ENCODE peak calls at places on chromosomes 6 and 20, in five cellular contexts. F is astrocyte, S is endothelial cell of umbilical vein, Q is DND-41, P is HCT116. B is an unnamed sample.

GRCh38 chr6:10951675-10952282 is 64.9 kb downstream of the SYCP2L start:
- DNase-seq in F (peak; percentile 68), S (peak; percentile 36), Q (no peak), P (no peak), B (peak; percentile 23)

GRCh38 chr6:169803291-169803811 is 51.9 kb downstream of the ERMARD start:
- DNase-seq in F (no peak), Q (peak; percentile 55), P (no peak), S (no peak), B (no peak)

GRCh38 chr6:54856137-54856536 is 9.6 kb downstream of the FAM83B start:
- DNase-seq in Q (no peak), S (no peak), P (no peak), F (no peak), B (peak; percentile 28)

GRCh38 chr6:52416629-52417151 is 3.5 kb upstream of the EFHC1 start:
- DNase-seq in Q (peak; percentile 54), S (peak; percentile 79), F (peak; percentile 61), P (peak; percentile 77), B (peak; percentile 63)

GRCh38 chr6:158057213-158057987 is 75.7 kb downstream of the SYNJ2 start:
- DNase-seq in F (peak; percentile 97), Q (no peak), P (peak; percentile 90), S (peak; percentile 92), B (peak; percentile 96)

GRCh38 chr6:38153946-38154345 is 334.4 kb downstream of the ZFAND3 start:
- DNase-seq in P (no peak), F (no peak), Q (no peak), S (no peak), B (no peak)

GRCh38 chr20:43936805-43937204 is 22.2 kb downstream of the TOX2 start:
- DNase-seq in F (no peak), S (no peak), P (no peak), Q (no peak), B (peak; percentile 52)

GRCh38 chr20:32316667-32317066 is 39.2 kb downstream of the KIF3B start:
- DNase-seq in P (no peak), F (no peak), Q (no peak), S (no peak), B (peak; percentile 22)

GRCh38 chr6:118504611-118505010 is 43.5 kb upstream of the PLN start:
- DNase-seq in S (no peak), Q (no peak), F (no peak), P (no peak), B (no peak)

GRCh38 chr6:126672654-126673053 is 332.7 kb downstream of the CENPW start:
- DNase-seq in Q (no peak), F (peak; percentile 32), S (no peak), P (no peak), B (no peak)

GRCh38 chr6:113464536-113464935 is 392.6 kb upstream of the MARCKS start:
- DNase-seq in P (no peak), F (no peak), S (no peak), Q (no peak), B (no peak)

GRCh38 chr6:134345780-134346179 is 27.9 kb upstream of the SGK1 start:
- DNase-seq in F (no peak), Q (no peak), P (no peak), S (no peak), B (no peak)

GRCh38 chr20:45104786-45105185 is 3.9 kb upstream of the KCNS1 start:
- DNase-seq in P (no peak), Q (no peak), F (peak; percentile 87), S (peak; percentile 41), B (peak; percentile 95)

GRCh38 chr20:58852559-58853271 is at the start of gene GNAS:
- DNase-seq in S (peak; percentile 47), Q (no peak), F (peak; percentile 27), P (no peak), B (peak; percentile 24)

GRCh38 chr20:7415427-7415826 is 524.8 kb downstream of the HAO1 start:
- DNase-seq in P (no peak), Q (no peak), F (no peak), S (no peak), B (no peak)

GRCh38 chr20:63115651-63116411 is 100.1 kb downstream of the YTHDF1 start:
- DNase-seq in P (no peak), F (no peak), S (no peak), Q (no peak), B (no peak)

GRCh38 chr6:42818878-42819277 is 37.0 kb downstream of the BICRAL start:
- DNase-seq in Q (no peak), P (no peak), F (no peak), S (no peak), B (no peak)

GRCh38 chr6:13044390-13044789 is 283.9 kb downstream of the TBC1D7 start:
- DNase-seq in S (peak; percentile 8), Q (no peak), P (peak; percentile 38), F (peak; percentile 44), B (peak; percentile 1)

GRCh38 chr20:62366370-62367135 is 559 bp downstream of the LAMA5 start:
- DNase-seq in P (no peak), Q (no peak), S (no peak), F (no peak), B (no peak)

GRCh38 chr6:156774872-156775405 is 2.2 kb upstream of the ARID1B start:
- DNase-seq in Q (no peak), P (no peak), F (no peak), S (peak; percentile 22), B (no peak)

GRCh38 chr20:58054744-58055373 is 173.6 kb downstream of the ANKRD60 start:
- DNase-seq in P (no peak), F (no peak), Q (no peak), S (peak; percentile 9), B (no peak)

DNA sequence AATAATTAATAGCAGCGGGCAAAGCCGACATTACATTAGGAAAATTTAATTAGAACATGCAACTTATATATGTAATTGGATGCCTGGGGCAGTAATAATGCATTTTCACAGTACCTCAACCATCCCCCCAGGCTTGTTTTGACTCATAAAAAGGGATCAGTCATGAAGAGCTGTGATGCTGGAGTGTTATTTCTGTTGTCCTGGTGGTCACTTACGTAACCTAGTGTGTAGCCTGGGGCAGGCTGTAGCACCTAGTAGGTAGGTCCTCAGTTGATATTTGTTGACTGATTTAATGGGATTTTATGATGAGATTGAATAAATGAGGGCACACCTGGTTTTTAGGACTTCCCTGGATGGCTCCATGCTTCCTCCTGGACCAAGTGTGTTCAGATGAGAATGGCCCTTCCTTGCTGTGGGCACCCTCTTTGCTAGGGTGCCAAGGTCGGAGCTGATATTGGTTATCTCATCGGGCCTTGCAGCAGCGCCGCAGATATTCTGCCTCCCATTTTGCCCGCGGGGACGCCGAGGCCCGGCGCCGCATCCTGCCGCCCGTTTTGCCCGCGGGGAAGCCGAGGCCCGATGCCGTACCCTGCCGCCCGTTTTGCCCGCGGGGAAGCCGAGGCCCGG is 128.8 kb downstream of the CDH26 start:
- DNase-seq in F (no peak), S (no peak), P (no peak), Q (no peak), B (peak; percentile 35)
- TF ChIP-seq EZH2 in F (peak; percentile 40), S (no peak), P (no peak), Q (no peak), B (no peak)

DNA sequence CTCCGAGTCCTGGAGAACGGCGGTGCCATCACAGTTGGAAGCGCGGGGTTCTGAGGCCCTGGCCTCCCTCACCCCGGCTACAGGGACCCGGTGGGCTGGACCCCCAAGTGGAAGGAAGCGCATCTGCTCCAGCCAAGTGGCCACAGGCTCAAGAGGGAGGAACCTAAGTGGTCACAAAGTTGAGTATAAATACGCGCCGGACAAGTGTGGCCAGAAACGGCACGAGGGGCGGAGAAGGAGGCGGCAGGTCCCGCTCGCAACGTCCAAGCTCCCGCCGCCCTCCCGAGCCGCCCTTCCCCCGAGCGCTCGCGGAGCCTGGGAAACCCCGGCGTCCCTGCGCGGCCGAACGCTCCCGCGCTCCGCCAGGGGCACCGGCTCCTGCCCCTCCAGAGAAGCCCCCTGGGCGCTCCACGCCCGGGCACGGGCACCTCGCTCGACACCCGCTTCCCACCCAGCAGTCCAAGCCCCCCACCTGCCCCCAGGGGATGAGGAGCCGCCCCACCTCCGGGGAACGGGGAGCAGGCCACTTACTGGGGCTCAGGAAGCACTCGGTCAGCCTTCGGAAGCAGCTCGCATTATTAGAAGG is 1.5 kb downstream of the PDE10A start:
- DNase-seq in S (no peak), P (no peak), F (no peak), Q (no peak), B (no peak)
- TF ChIP-seq EZH2 in S (peak; percentile 37), P (no peak), F (peak; percentile 40), Q (no peak), B (no peak)

GRCh38 chr6:108550256-108550655 is 10.5 kb upstream of the FOXO3 start:
- DNase-seq in F (no peak), Q (no peak), S (no peak), P (no peak), B (no peak)
- TF ChIP-seq EZH2 in F (no peak), Q (no peak), S (no peak), P (no peak), B (no peak)

GRCh38 chr20:38260378-38261053 is at the start of gene KIAA1755:
- DNase-seq in S (no peak), F (no peak), Q (no peak), P (no peak), B (no peak)
- TF ChIP-seq EZH2 in S (no peak), F (no peak), Q (no peak), P (no peak), B (no peak)

GRCh38 chr6:150004783-150005717 is 20.3 kb downstream of the RAET1L start:
- DNase-seq in F (peak; percentile 71), Q (peak; percentile 96), S (peak; percentile 89), P (peak; percentile 81), B (peak; percentile 88)
- TF ChIP-seq EZH2 in F (no peak), Q (no peak), S (peak; percentile 13), P (no peak), B (no peak)

GRCh38 chr6:154187714-154188113 is 148.7 kb downstream of the OPRM1 start:
- DNase-seq in P (no peak), Q (no peak), F (no peak), S (no peak), B (no peak)

DNA sequence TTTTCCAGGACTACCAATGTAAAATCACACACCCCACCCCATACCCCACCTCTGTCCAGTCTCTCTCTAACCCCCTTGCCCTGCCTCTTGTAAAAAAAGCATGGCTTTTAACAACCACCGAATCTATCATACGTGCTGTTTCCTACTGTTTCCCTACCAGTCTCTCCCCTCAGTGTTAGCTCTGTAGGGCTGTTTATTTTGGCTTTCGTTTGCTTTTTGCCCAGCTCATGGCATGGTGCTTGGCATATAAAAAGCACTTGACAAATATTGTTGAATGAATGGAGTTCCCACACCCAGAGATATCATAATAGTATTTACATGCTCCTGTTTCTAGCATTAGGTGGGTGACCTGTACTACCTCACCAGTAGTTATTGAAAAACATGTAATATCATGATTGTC is 148.2 kb downstream of the OPRM1 start:
- DNase-seq in Q (no peak), P (no peak), S (no peak), F (no peak), B (no peak)
- TF ChIP-seq EZH2 in Q (no peak), P (no peak), S (no peak), F (no peak), B (no peak)

GRCh38 chr20:46894971-46895905 is 595 bp downstream of the EYA2 start:
- DNase-seq in P (no peak), S (no peak), Q (no peak), F (no peak), B (peak; percentile 25)
- TF ChIP-seq EZH2 in P (no peak), S (peak; percentile 6), Q (no peak), F (peak; percentile 79), B (peak; percentile 29)

GRCh38 chr6:71420693-71421328 is 132.2 kb downstream of the OGFRL1 start:
- DNase-seq in S (peak; percentile 97), P (no peak), Q (no peak), F (peak; percentile 93), B (peak; percentile 95)
- TF ChIP-seq EZH2 in S (no peak), P (no peak), Q (no peak), F (no peak), B (no peak)